ENCODE peak calls at places on chromosomes 13 and 19, in five cellular contexts. J is stomach, K is tibial nerve, F is endodermal cell, L is IMR-90. V is an unnamed sample.

GRCh38 chr13:41274881-41275280 is 11.5 kb upstream of the MTRF1 start:
- DNase-seq in F (no peak), K (no peak), J (no peak), L (peak; percentile 32), V (no peak)

GRCh38 chr19:48501961-48502719 is 9.5 kb downstream of the LMTK3 start:
- DNase-seq in F (peak; percentile 100), K (no peak), J (peak; percentile 95), L (no peak), V (peak; percentile 91)

GRCh38 chr13:98405107-98405571 is 171.8 kb downstream of the STK24 start:
- DNase-seq in K (no peak), J (no peak), L (no peak), F (peak; percentile 70), V (peak; percentile 22)

GRCh38 chr13:113584870-113585671 is 518 bp downstream of the TFDP1 start:
- DNase-seq in J (peak; percentile 24), K (no peak), L (no peak), F (peak; percentile 56), V (no peak)

GRCh38 chr13:23728807-23729206 is 158.6 kb downstream of the TNFRSF19 start:
- DNase-seq in J (no peak), L (no peak), F (no peak), K (no peak), V (no peak)

GRCh38 chr19:50358483-50359431 is 6.7 kb downstream of the NAPSA start:
- DNase-seq in K (no peak), L (peak; percentile 20), J (peak; percentile 58), F (no peak), V (peak; percentile 90)

GRCh38 chr19:49335071-49335783 is at the start of gene CD37:
- DNase-seq in F (peak; percentile 44), J (peak; percentile 33), L (no peak), K (no peak), V (no peak)

GRCh38 chr19:13373599-13373998 is 132.7 kb downstream of the CACNA1A start:
- DNase-seq in L (no peak), K (no peak), J (no peak), F (no peak), V (no peak)

GRCh38 chr19:16023558-16023915 is 52.8 kb upstream of the TPM4 start:
- DNase-seq in F (no peak), K (no peak), J (no peak), L (no peak), V (no peak)

GRCh38 chr19:10007811-10008211 is 2.5 kb downstream of the COL5A3 start:
- DNase-seq in F (no peak), J (no peak), K (peak; percentile 15), L (peak; percentile 80), V (peak; percentile 24)

GRCh38 chr19:4297901-4298771 is 4.1 kb downstream of the TMIGD2 start:
- DNase-seq in J (no peak), L (no peak), K (no peak), F (peak; percentile 72), V (no peak)

GRCh38 chr19:19361075-19361594 is 40.5 kb downstream of the MAU2 start:
- DNase-seq in F (peak; percentile 95), J (peak; percentile 82), K (peak; percentile 85), L (peak; percentile 80), V (peak; percentile 93)

GRCh38 chr19:12202250-12202649 is 39.4 kb downstream of the ZNF136 start:
- DNase-seq in K (no peak), J (peak; percentile 66), L (no peak), F (peak; percentile 49), V (peak; percentile 15)

GRCh38 chr19:48928164-48929005 is 5.1 kb upstream of the DHDH start:
- DNase-seq in K (no peak), J (peak; percentile 82), L (peak; percentile 58), F (no peak), V (no peak)

GRCh38 chr13:21458816-21459701 is at the start of gene ZDHHC20:
- DNase-seq in L (peak; percentile 78), F (peak; percentile 97), J (peak; percentile 93), K (peak; percentile 89), V (peak; percentile 89)

GRCh38 chr13:36673838-36674326 is at the start of gene SERTM1:
- DNase-seq in J (no peak), K (no peak), L (no peak), F (peak; percentile 93), V (peak; percentile 93)

DNA sequence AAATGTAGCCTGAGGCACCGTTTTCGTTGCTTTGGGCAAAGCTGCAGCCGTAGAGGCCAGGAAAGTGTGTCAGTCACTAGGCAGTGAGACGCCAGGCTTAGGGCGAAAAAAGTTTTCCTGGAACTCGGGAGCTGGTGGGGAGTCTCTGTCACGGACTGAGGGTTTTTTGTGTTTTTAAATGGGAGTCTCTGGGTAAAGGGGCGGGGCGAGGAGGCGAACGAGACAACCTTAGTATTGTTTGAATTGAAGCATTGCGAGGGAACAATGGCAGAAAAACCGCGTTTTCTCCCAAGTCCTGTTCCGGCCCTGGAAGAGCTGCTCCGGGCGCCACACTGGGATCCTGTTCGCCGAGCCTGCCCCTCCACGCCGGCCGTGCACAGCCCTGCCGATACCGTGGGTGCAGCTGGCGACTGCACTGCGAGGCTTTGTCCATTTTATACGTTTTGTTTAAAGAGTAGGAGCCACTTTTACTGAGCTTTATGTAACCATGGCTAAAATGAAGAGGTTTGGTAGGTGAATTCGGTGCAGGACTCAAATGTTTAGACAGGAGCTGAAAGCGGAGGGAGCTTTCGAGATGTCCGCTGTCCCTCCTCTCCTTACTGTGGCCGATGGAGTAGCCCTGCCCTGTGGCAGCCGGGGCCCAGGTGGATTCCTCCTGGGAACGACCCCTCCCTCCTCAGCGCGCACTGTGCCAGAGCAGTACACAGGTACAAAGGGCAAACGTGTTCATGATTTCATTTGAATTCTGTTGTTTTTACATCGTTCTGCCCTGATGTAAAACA is 1.5 kb downstream of the COL4A2 start:
- DNase-seq in F (peak; percentile 83), K (peak; percentile 53), L (no peak), J (no peak), V (peak; percentile 74)
- H3K4me1 ChIP-seq in F (peaks cover 38% of the 10 kb centered on the region), K (peaks cover 56% of the 10 kb centered on the region), L (peaks cover 33% of the 10 kb centered on the region), J (peaks cover 83% of the 10 kb centered on the region), V (peaks cover 46% of the 10 kb centered on the region)

GRCh38 chr13:61685683-61686013 is 270.0 kb upstream of the PCDH20 start:
- DNase-seq in J (no peak), L (no peak), K (no peak), F (peak; percentile 81), V (peak; percentile 48)
- TF ChIP-seq CTCF in J (peak; percentile 13), L (no peak), K (no peak), F (peak; percentile 86), V (peak; percentile 54)

DNA sequence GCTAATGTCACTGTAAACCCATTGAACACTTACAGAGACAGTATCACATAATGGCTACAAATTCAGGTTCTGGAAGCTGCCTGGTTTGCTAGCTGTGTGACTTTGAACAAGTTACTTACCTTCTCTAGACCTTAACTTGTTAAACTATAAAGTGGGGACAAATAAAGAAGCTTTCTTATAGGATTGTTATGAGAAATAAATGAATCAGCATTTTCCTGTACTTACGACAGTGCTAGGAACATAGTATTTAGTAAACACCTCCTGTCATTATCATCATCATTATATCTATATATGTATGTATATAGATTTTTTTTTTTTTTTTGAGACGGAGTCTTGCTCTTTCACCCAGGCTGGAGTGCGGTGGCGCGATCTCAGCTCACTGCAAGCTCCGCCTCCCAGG is 54.9 kb downstream of the CDK8 start:
- DNase-seq in J (no peak), F (no peak), K (no peak), L (no peak), V (no peak)
- H3K4me1 ChIP-seq in J (peaks cover 20% of the 10 kb centered on the region), F (peaks cover 2% of the 10 kb centered on the region), K (no peaks in the 10 kb centered on the region), L (no peaks in the 10 kb centered on the region), V (no peaks in the 10 kb centered on the region)

DNA sequence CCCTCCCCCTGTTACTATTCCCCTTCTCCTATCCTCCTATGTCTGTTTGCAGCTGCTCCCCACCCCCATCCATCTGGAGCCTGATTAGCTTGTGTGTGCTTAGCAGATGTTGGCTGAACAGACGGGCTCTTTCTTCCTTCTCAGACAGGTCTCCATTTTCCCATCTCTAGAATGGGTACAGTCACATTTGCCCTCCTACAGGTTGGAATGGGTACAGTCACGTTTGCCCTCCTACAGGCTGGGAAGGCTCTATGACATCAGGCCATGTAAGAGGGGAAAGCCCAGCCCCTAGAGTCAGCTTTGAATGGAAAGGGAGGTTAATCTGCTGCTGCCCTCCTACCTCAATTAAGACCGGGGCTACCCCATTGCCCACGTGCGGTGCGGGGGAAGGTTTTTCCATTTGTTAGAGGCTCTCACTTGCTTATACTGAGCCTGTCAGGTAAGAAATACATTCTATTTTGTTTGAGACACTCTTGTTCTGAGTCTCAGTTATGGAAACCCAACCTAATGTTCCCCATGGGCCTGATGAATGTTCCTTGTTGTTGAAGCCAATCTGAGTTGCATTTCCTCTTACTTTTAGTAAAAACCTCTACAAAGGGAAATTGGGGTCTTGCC is 2.2 kb upstream of the CLEC17A start:
- DNase-seq in L (no peak), F (no peak), K (no peak), J (no peak), V (no peak)
- TF ChIP-seq CTCF in L (no peak), F (peak; percentile 18), K (no peak), J (no peak), V (no peak)

GRCh38 chr13:110339263-110339662 is 32.2 kb downstream of the COL4A2 start:
- DNase-seq in K (no peak), J (no peak), F (no peak), L (no peak), V (no peak)
- H3K4me1 ChIP-seq in K (peaks cover 51% of the 10 kb centered on the region), J (peaks cover 75% of the 10 kb centered on the region), F (peaks cover 34% of the 10 kb centered on the region), L (peaks cover 58% of the 10 kb centered on the region), V (peaks cover 27% of the 10 kb centered on the region)

DNA sequence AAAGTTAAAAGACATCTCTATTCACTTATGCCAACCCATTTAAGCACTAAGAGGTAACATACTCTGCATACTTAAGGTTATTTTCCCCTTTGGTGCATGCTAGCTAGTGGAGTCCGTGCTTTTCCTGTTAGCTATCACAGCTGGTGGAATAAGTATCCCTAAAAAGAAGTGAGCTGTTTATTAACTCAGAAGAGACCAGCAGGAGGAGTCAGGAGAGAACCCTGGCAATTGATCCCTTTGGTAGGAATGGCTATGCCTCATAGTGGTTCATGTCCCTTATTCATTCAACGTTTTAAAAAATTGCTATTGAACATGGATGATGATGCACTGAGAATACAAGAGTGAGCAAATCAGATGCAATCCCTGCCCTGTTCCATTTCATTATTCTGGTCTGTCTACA is 12.4 kb upstream of the NEK5 start:
- DNase-seq in J (no peak), K (no peak), F (no peak), L (no peak), V (no peak)
- TF ChIP-seq CTCF in J (no peak), K (no peak), F (peak; percentile 53), L (peak; percentile 14), V (no peak)